ENCODE peak calls at places on chromosomes 5 and 9, in nine cellular contexts. V is GM04504; M is HuH-7; X is endothelial cell; D is activated T-helper 2 cell treated with anti-CD3 and anti-CD28 coated beads, Interferon-gamma antibody, Interleukin-2, Interleukin-4, amounts not matched to agents 10 μg/mL and 5 μg/mL and 100 μg/mL, durations not matched to agents 14 hours and 24 hours and 36 hours; I is AG09309; N is NCI-H510A treated with DMSO at 0.1 percent for 48 hours; B is islet precursor cell; R is brain microvascular endothelial cell. C is an unnamed sample.

GRCh38 chr5:173547579-173547978 is 68.9 kb downstream of the BOD1 start:
- DNase-seq in X (no peak), V (no peak), R (peak), I (no peak), B (no peak), M (no peak), N (no peak), D (no peak), C (no peak)

GRCh38 chr9:122227576-122227903 is 1.2 kb downstream of the LHX6 start:
- DNase-seq in R (no peak), V (no peak), M (no peak), N (no peak), I (no peak), B (no peak), D (no peak), X (no peak), C (no peak)

GRCh38 chr5:443239-444151 is 519 bp downstream of the EXOC3 start:
- DNase-seq in B (peak), V (no peak), R (no peak), M (peak), D (no peak), X (no peak), N (peak), I (no peak), C (peak)

GRCh38 chr9:131395027-131395744 is 1.3 kb downstream of the PRRC2B start:
- DNase-seq in V (no peak), D (peak), N (peak), X (no peak), B (peak), M (no peak), R (no peak), I (no peak), C (no peak)

GRCh38 chr5:33059081-33059480 is 348.0 kb downstream of the NPR3 start:
- DNase-seq in R (no peak), D (no peak), B (no peak), X (no peak), V (no peak), I (no peak), N (no peak), M (no peak), C (no peak)

GRCh38 chr5:61289241-61289640 is 42.8 kb upstream of the ZSWIM6 start:
- DNase-seq in N (no peak), R (no peak), V (no peak), B (no peak), I (no peak), X (no peak), D (no peak), M (no peak), C (no peak)

GRCh38 chr5:53714324-53715010 is 154.0 kb downstream of the NDUFS4 start:
- DNase-seq in I (no peak), B (no peak), D (no peak), R (no peak), V (peak), N (peak), X (no peak), M (no peak), C (no peak)

GRCh38 chr5:52560366-52560765 is 227.3 kb upstream of the ITGA1 start:
- DNase-seq in V (no peak), D (no peak), X (no peak), M (no peak), N (peak), R (no peak), I (no peak), B (no peak), C (no peak)

C was measured in sciatic nerve.